ENCODE peak calls at places on chromosome 6, in six cellular contexts. O is NCI-H1092, V is neuronal stem cell, L is brain microvascular endothelial cell, N is bronchial epithelial cell, C is iris pigment epithelial cell. J is an unnamed sample.

GRCh38 chr6:166017032-166017635 is 150.5 kb downstream of the TBXT start:
- DNase-seq in V (no peak), O (no peak), L (no peak), C (no peak), N (no peak), J (no peak)

GRCh38 chr6:62613920-62614319 is 327.9 kb upstream of the KHDRBS2 start:
- DNase-seq in N (no peak), L (no peak), O (no peak), C (no peak), V (no peak), J (no peak)

GRCh38 chr6:41970436-41970846 is 28.8 kb upstream of the CCND3 start:
- DNase-seq in V (no peak), O (no peak), C (peak), L (peak), N (peak), J (no peak)

GRCh38 chr6:33147807-33148666 is 44.2 kb downstream of the COL11A2 start:
- DNase-seq in N (peak), L (peak), V (peak), O (no peak), C (peak), J (peak)

GRCh38 chr6:17831135-17831534 is 124.4 kb upstream of the NUP153 start:
- DNase-seq in N (no peak), L (peak), C (peak), O (no peak), V (no peak), J (no peak)

GRCh38 chr6:38997128-38997761 is 51.3 kb upstream of the GLP1R start:
- DNase-seq in C (peak), L (peak), V (peak), O (peak), N (peak), J (peak)

GRCh38 chr6:131292145-131292938 is 157.1 kb downstream of the AKAP7 start:
- DNase-seq in N (no peak), C (no peak), V (no peak), L (no peak), O (no peak), J (no peak)

GRCh38 chr6:144314003-144314485 is 28.9 kb downstream of the UTRN start:
- DNase-seq in L (peak), N (no peak), O (no peak), V (no peak), C (peak), J (no peak)

GRCh38 chr6:170210026-170210390 is 80.9 kb downstream of the DLL1 start:
- DNase-seq in V (no peak), O (no peak), L (no peak), N (no peak), C (no peak), J (no peak)

GRCh38 chr6:113953346-113953745 is 17.6 kb downstream of the HDAC2 start:
- DNase-seq in C (peak), O (no peak), L (no peak), V (no peak), N (no peak), J (no peak)

GRCh38 chr6:19865178-19865577 is 28.0 kb downstream of the ID4 start:
- DNase-seq in C (no peak), O (peak), L (no peak), V (no peak), N (no peak), J (no peak)

J was measured in Jurkat, Clone E6-1.